ENCODE peak calls at places on chromosomes 4 and X, in six cellular contexts. O is thyroid gland, J is fibroblast of lung, C is kidney epithelial cell, F is mucosa of descending colon, P is cardiac fibroblast. W is an unnamed sample.

GRCh38 chrX:118730500-118731247 is 3.3 kb downstream of the IL13RA1 start:
- DNase-seq in O (no peak), J (peak), C (no peak), F (no peak), P (peak), W (peak)

GRCh38 chrX:71160475-71160874 is 15.8 kb downstream of the NLGN3 start:
- DNase-seq in O (no peak), J (no peak), C (no peak), F (no peak), P (no peak), W (no peak)

GRCh38 chr4:77636902-77637301 is 31.3 kb downstream of the CXCL13 start:
- DNase-seq in O (no peak), J (peak), C (no peak), F (peak), P (peak), W (peak)

GRCh38 chrX:27575565-27575964 is 14.6 kb upstream of the DCAF8L2 start:
- DNase-seq in O (no peak), J (peak), C (no peak), F (no peak), P (peak), W (peak)

GRCh38 chr4:188596027-188596426 is 456.8 kb downstream of the TRIML1 start:
- DNase-seq in O (no peak), J (no peak), C (no peak), F (no peak), P (peak), W (no peak)

GRCh38 chr4:8729408-8730149 is 137.0 kb downstream of the CPZ start:
- DNase-seq in O (no peak), J (no peak), C (no peak), F (no peak), P (no peak), W (no peak)

GRCh38 chr4:46491455-46491854 is 101.5 kb upstream of the GABRA2 start:
- DNase-seq in O (no peak), J (no peak), C (no peak), F (no peak), P (no peak), W (no peak)

GRCh38 chrX:105821471-105822081 is 763 bp upstream of the NRK start:
- DNase-seq in O (peak), J (peak), C (peak), F (no peak), P (peak), W (peak)

GRCh38 chrX:154732421-154733071 is 18.3 kb downstream of the GAB3 start:
- DNase-seq in O (no peak), J (peak), C (no peak), F (no peak), P (peak), W (peak)

GRCh38 chrX:12400218-12400617 is 261.9 kb downstream of the FRMPD4 start:
- DNase-seq in O (no peak), J (no peak), C (no peak), F (no peak), P (no peak), W (no peak)

GRCh38 chr4:64248151-64248550 is 161.1 kb downstream of the TECRL start:
- DNase-seq in O (no peak), J (no peak), C (no peak), F (no peak), P (no peak), W (no peak)

GRCh38 chr4:22762548-22762947 is 69.8 kb downstream of the GBA3 start:
- DNase-seq in O (no peak), J (no peak), C (no peak), F (no peak), P (no peak), W (no peak)

GRCh38 chr4:190121759-190122158 is 51.8 kb upstream of the DUX4 start:
- DNase-seq in O (no peak), J (no peak), C (no peak), F (peak), P (no peak), W (no peak)

GRCh38 chr4:148116264-148116663 is 325.9 kb downstream of the NR3C2 start:
- DNase-seq in O (no peak), J (peak), C (no peak), F (no peak), P (peak), W (peak)

GRCh38 chr4:13921805-13922204 is 294.3 kb upstream of the BOD1L1 start:
- DNase-seq in O (no peak), J (peak), C (no peak), F (no peak), P (peak), W (peak)

GRCh38 chrX:149004936-149005335 is 500.2 kb downstream of the IDS start:
- DNase-seq in O (no peak), J (no peak), C (no peak), F (no peak), P (no peak), W (no peak)

GRCh38 chr4:158050942-158051341 is 121.9 kb downstream of the GASK1B start:
- DNase-seq in O (no peak), J (no peak), C (no peak), F (no peak), P (no peak), W (no peak)

GRCh38 chr4:15963568-15963967 is 593 bp upstream of the FGFBP2 start:
- DNase-seq in O (no peak), J (no peak), C (no peak), F (no peak), P (no peak), W (no peak)

GRCh38 chr4:15965325-15965724 is 2.4 kb upstream of the FGFBP2 start:
- DNase-seq in O (no peak), J (no peak), C (no peak), F (no peak), P (no peak), W (no peak)

GRCh38 chr4:15964159-15964558 is 1.2 kb upstream of the FGFBP2 start:
- DNase-seq in O (no peak), J (no peak), C (no peak), F (no peak), P (no peak), W (no peak)

GRCh38 chr4:15963001-15963451 is at the start of gene FGFBP2:
- DNase-seq in O (peak), J (peak), C (no peak), F (peak), P (peak), W (peak)

GRCh38 chr4:15961778-15962510 is 1.0 kb downstream of the FGFBP2 start:
- DNase-seq in O (no peak), J (no peak), C (no peak), F (no peak), P (no peak), W (no peak)
- H3K4me3 ChIP-seq in O (no peak), J (no peak), C (no peak), F (no peak), P (no peak), W (no peak)

GRCh38 chr4:110589297-110589696 is 33.6 kb downstream of the PITX2 start:
- DNase-seq in O (no peak), J (no peak), C (no peak), F (no peak), P (peak), W (no peak)

GRCh38 chr4:110587666-110588285 is 35.1 kb downstream of the PITX2 start:
- DNase-seq in O (no peak), J (no peak), C (no peak), F (no peak), P (no peak), W (no peak)

DNA sequence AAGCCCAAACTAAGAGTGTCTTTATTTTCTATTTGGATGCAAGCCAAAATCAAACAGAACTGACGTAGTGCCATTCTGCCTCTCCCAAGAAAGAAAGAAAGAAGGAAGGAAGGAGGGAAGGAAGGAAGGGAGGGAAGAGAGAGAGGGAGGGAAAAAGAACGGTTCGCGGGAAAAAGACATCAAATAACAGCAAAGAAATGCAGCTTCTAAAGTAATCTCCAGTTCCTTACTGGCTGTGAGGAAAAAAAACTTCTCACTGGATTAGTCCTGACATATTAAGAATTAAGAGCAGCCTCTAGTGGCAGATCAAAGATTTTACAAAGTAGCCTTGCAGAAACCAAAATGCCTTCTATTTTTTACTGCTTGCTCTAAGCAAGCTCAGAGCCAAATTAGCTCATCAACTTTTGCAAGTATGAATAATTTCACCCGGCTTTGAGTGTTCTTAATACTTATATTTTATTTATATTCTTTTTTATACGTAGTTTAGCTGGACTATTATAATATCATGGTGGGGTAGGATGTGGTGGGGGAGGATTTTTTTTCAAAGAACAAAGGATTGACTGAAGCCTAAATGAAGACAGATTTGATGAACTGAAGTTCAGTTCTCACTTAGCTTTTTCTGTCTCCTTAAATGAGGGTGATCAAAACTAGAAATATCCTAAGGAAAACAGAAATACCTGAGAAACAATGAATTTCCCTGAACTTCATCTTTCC is 36.6 kb downstream of the PITX2 start:
- DNase-seq in O (no peak), J (peak), C (peak), F (no peak), P (peak), W (peak)
- H3K4me3 ChIP-seq in O (no peak), J (peak), C (no peak), F (no peak), P (peak), W (peak)

GRCh38 chrX:103215037-103215767 is at the start of gene BEX4:
- DNase-seq in O (peak), J (peak), C (no peak), F (peak), P (peak), W (peak)

GRCh38 chrX:103215768-103216085 is 819 bp downstream of the BEX4 start:
- DNase-seq in O (no peak), J (no peak), C (no peak), F (no peak), P (no peak), W (peak)

GRCh38 chrX:103220511-103221406 is 5.9 kb downstream of the BEX4 start:
- DNase-seq in O (peak), J (no peak), C (no peak), F (no peak), P (no peak), W (no peak)
- H3K4me3 ChIP-seq in O (no peak), J (no peak), C (peak), F (no peak), P (no peak), W (no peak)

GRCh38 chr4:2042947-2043395 is 16.2 kb upstream of the NAT8L start:
- DNase-seq in O (no peak), J (no peak), C (no peak), F (no peak), P (no peak), W (no peak)
- H3K4me3 ChIP-seq in O (no peak), J (no peak), C (peak), F (no peak), P (peak), W (peak)

DNA sequence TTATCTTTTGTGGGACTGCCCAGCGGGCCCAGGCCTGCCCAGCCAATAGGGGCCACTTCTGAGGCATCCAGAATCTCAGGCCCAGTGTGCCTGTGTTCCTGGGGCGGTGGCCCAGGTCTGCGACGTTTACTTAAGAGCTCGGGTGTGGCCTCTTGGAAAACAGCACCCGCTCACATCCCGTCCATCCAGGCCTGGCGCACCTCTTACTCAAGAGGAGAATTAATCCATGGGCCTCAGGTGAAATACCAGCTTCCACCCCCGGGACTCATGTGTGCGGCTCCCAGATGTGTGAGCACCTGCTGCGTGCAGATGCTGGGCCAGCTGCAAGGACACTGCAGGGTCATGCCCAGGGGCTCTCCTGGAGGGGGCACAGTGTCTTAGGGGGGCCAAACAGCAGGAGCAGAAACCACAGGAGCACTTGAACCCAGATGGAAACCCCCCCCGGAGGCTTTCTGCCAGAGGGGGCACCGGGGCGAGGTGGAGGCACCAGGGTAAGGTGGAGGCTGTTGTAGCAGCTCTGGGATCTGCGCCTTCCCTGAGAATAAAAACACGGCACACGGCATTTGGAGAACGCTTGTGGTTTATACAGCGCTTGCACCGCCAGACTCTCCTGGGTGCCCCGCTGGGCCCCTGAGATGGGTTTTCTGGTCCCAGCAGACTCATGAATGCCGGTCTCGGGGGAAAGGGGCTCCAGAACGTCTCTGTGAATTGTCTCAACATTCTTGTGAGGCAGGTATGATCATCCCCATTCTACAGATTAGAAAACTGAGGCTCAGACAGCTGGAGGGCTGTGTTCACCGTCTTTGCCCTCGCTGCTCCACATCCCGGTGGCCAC is 2.8 kb downstream of the PSAPL1 start:
- DNase-seq in O (no peak), J (no peak), C (no peak), F (no peak), P (no peak), W (no peak)
- H3K4me3 ChIP-seq in O (no peak), J (no peak), C (no peak), F (no peak), P (no peak), W (no peak)

DNA sequence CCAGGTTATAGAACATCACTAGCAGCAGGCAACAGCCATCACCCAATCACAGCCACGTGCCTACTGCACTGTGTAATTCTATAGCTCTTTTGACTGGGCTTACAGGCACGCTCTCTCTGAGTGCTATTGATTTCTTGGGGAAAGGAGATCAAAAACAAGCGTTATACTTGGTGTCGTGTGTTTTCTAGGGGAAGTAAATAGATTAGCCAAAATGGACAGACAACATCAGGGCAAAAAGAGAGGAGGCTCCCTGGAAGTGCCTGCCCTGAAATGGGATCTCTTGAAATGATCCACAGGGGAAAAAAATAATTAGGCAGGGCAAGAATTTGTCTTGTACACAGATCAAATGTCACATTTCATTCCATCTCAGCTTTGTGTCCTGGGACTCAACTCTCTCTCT is 300.6 kb upstream of the LCORL start:
- DNase-seq in O (no peak), J (no peak), C (no peak), F (no peak), P (no peak), W (no peak)
- H3K4me3 ChIP-seq in O (no peak), J (no peak), C (no peak), F (no peak), P (no peak), W (no peak)